ENCODE peak calls at places on chromosome 18, in six cellular contexts. Q, A, Z, H, G and S are unnamed samples.

GRCh38 chr18:7941533-7941932 is 374.4 kb downstream of the PTPRM start:
- DNase-seq in A (no peak), Z (no peak), G (no peak), Q (no peak), H (no peak), S (no peak)

GRCh38 chr18:27447930-27448329 is 262.8 kb upstream of the CHST9 start:
- DNase-seq in A (no peak), G (no peak), Q (no peak), H (no peak), Z (no peak), S (no peak)

GRCh38 chr18:73752546-73752945 is 395.1 kb downstream of the FBXO15 start:
- DNase-seq in Q (peak; percentile 42), G (no peak), H (no peak), A (peak; percentile 73), Z (no peak), S (no peak)

GRCh38 chr18:74574916-74575315 is 22.8 kb upstream of the ZNF407 start:
- DNase-seq in Q (no peak), Z (no peak), H (no peak), G (no peak), A (no peak), S (no peak)

GRCh38 chr18:67232406-67232805 is 284.1 kb downstream of the DSEL start:
- DNase-seq in H (no peak), Z (no peak), Q (peak; percentile 90), A (peak; percentile 98), G (no peak), S (no peak)

GRCh38 chr18:25560369-25560768 is 208.4 kb upstream of the ZNF521 start:
- DNase-seq in Z (no peak), Q (no peak), G (no peak), H (no peak), A (no peak), S (no peak)

GRCh38 chr18:28158083-28158581 is 18.8 kb downstream of the CDH2 start:
- DNase-seq in Q (peak; percentile 80), A (peak; percentile 78), G (no peak), Z (no peak), H (no peak), S (no peak)

GRCh38 chr18:10038268-10038667 is 124.5 kb downstream of the VAPA start:
- DNase-seq in Q (no peak), G (no peak), A (no peak), H (no peak), Z (no peak), S (peak; percentile 9)

GRCh38 chr18:57961411-57961810 is 82.6 kb upstream of the NEDD4L start:
- DNase-seq in G (no peak), Q (no peak), Z (no peak), H (no peak), A (no peak), S (no peak)

DNA sequence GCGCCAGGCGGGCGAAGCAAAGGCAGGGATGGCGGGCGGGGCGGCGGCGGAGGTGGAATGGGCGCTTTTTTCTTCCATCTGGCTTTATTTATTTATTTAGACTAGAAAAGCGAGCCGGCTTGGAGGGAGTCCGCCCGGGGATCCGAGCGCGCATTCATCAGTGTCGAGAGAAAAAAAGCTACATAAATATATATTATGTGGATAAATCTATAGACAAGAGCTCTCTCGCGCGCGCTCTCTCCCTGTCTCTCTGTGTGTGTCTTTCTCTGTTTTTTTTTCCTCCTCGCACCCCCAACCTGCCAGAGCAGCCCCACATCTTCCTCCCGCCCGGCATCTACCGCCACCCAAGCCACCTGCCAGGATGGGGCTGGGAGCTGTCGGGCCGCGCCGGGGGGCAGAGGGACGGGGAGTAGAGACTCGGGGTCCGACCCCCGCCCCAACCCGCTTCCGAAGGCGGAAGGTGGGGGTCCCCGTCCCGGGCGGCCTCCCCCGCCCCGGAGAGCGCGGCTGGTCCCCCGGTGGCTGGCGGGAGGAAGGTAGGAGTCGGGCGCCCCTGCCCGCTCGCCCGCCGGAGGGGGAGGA is 972 bp upstream of the CELF4 start:
- DNase-seq in A (no peak), Q (no peak), H (no peak), G (no peak), Z (no peak), S (no peak)
- H3K4me3 ChIP-seq in A (peak overlapping the region; percentile 74), Q (peak overlapping the region; percentile 48), H (peak overlapping the region; percentile 48), G (no peak overlapping the region), Z (peak overlapping the region; percentile 63), S (no peak overlapping the region)

GRCh38 chr18:35974181-35974580 is 1.7 kb downstream of the RMP24 start:
- DNase-seq in Z (no peak), A (no peak), G (no peak), H (no peak), Q (no peak), S (no peak)
- H3K4me3 ChIP-seq in Z (no peak overlapping the region), A (no peak overlapping the region), G (no peak overlapping the region), H (no peak overlapping the region), Q (no peak overlapping the region), S (peak overlapping the region; percentile 17)

DNA sequence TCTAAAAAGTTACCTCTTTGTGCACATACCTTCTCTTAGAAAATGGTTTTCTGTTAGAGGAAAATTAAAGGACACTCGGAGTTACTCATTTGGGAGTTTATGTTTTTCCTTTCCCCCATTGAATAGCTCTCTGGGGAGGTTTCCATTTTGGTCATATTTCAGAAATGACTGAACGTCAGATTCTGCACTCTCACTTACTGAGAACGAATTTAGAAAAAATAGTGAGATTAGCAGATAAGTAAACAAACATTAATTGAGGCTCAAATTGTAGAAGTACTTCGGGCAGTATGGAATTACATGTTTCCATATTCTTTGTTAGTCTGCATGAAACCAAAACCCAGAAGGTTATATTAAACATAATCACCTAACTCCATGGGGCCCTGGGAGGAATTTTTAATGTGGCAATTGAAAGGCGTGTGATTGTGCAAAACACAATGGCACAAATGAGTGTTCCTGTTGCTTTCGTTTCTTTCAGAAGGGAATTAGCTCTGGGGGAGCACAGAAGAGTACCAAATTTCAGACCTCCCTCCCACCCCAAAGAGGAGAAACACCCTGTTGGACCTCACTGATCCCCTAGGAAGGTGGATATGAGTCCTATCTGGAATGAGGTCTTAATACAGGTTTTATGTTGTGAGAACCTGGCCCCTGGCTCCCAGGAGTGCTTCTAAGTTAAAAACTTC is 212.3 kb downstream of the BCL2 start:
- DNase-seq in Q (no peak), G (no peak), A (no peak), Z (no peak), H (no peak), S (no peak)
- H3K4me3 ChIP-seq in Q (no peak overlapping the region), G (no peak overlapping the region), A (no peak overlapping the region), Z (no peak overlapping the region), H (no peak overlapping the region), S (peak overlapping the region; percentile 22)

DNA sequence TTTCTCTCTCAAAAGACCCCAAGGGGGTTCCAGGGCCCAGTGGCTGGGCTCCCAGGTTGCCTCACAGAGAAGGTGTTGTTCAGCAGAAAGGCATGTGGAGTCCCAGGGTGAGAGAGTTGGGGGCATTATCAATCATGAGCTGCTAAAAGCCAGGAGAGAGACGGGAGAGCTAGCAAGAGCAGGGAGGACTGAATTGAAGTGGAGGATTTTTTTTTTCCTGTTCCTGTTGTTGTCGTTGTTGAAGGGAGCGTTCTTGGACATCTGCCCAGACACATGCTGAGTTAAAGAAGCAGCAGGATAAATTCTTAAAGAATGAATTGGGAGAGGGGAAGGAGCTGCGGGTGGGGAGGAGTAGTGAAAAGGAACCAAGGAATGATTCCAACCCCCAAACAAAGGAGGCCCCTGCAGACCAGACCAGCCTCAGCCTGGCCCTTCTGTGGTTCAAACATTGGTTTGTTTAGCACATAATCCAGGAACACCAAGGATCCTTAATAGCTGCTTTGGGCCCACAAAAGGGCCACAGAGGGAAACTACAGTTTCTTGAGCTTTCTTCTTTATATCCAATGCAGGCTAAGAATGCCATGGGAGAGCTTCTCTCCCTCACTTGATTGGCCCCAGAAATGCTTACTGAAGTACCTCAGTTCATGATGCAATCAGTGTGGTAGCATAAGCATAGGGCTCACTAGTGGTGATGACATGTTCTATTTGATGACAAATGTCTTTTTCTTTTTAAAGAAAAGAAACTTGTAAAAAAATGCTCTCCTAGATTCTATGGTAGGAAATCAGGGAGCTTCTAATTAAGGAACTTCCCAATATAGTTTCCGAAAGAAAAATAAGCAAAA is 146.0 kb downstream of the SETBP1 start:
- DNase-seq in G (no peak), Z (no peak), A (peak; percentile 97), H (no peak), Q (peak; percentile 97), S (no peak)
- H3K4me3 ChIP-seq in G (no peak overlapping the region), Z (no peak overlapping the region), A (no peak overlapping the region), H (no peak overlapping the region), Q (no peak overlapping the region), S (no peak overlapping the region)

DNA sequence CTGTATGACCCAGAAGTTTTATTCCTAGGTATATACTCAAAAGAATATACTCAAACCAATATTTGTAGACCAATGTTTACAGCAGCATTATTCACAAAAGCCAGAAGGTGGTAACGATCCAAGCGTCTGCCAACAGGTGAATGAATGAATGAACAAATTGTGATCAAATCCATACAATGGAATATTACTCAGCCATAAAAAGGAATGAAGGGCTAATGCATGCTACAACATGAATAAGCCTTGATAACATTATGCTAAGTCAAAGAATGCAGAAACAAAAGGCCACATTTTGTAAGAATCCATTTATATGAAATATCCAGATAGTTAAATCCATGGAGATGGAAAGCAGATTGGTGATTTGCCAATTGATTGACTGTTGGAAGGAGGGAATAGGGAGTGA is 5.5 kb upstream of the CD226 start:
- DNase-seq in Q (no peak), H (no peak), Z (no peak), A (no peak), G (no peak), S (no peak)
- H3K4me3 ChIP-seq in Q (no peak overlapping the region), H (no peak overlapping the region), Z (no peak overlapping the region), A (no peak overlapping the region), G (no peak overlapping the region), S (no peak overlapping the region)

GRCh38 chr18:54604211-54604610 is 13.2 kb downstream of the DYNAP start:
- DNase-seq in Z (no peak), A (no peak), H (no peak), Q (no peak), G (no peak), S (no peak)

GRCh38 chr18:54606835-54607212 is 15.8 kb downstream of the DYNAP start:
- DNase-seq in G (no peak), Z (no peak), A (no peak), Q (no peak), H (no peak), S (no peak)

GRCh38 chr18:54607213-54607934 is 16.3 kb downstream of the DYNAP start:
- DNase-seq in G (no peak), A (peak; percentile 18), Z (peak; percentile 53), H (no peak), Q (peak; percentile 21), S (no peak)

GRCh38 chr18:54611819-54612218 is 20.8 kb downstream of the DYNAP start:
- DNase-seq in A (no peak), G (no peak), H (no peak), Z (no peak), Q (no peak), S (no peak)

GRCh38 chr18:54608008-54608642 is 17.1 kb downstream of the DYNAP start:
- DNase-seq in H (no peak), A (peak; percentile 39), Z (no peak), G (no peak), Q (peak; percentile 55), S (no peak)
- H3K4me3 ChIP-seq in H (no peak overlapping the region), A (peak overlapping the region; percentile 1), Z (no peak overlapping the region), G (no peak overlapping the region), Q (no peak overlapping the region), S (no peak overlapping the region)

DNA sequence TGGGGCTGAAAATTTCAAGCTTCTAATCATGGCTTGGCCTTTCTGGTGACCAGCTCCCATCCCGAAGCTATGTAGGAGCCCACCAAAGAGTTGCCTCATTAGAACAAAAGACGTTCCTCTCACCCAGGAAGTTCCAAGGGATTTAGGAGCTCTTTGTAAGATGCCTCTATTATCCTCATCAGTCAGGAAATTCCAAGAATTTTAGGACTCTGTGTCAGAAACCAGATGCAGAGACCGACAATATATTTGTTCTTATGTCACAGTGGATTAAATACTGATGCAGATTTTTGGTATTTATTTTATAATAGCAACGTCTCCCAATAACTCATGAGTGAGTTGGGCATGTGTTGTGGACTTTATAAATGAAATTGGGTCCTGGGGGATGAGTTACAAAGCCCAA is 91.8 kb upstream of the SKOR2 start:
- DNase-seq in H (no peak), A (no peak), G (no peak), Q (no peak), Z (no peak), S (no peak)
- H3K4me3 ChIP-seq in H (no peak overlapping the region), A (no peak overlapping the region), G (no peak overlapping the region), Q (no peak overlapping the region), Z (no peak overlapping the region), S (no peak overlapping the region)